ENCODE peak calls at places on chromosomes 16 and 17, in ten cellular contexts. N is A549; J is esophagus squamous epithelium; Q is prostate gland; G is CD8-positive, alpha-beta T cell; B is endothelial cell; E is dorsolateral prefrontal cortex; I is cardiac muscle cell; S is glutamatergic neuron; W is ascending aorta. Z is an unnamed sample.

GRCh38 chr17:63354251-63354650 is 91.9 kb downstream of the CYB561 start:
- DNase-seq in G (no peak), I (peak), S (no peak), B (no peak), E (no peak), W (no peak), N (no peak), J (no peak), Q (no peak), Z (no peak)

GRCh38 chr16:46974352-46974751 is 878 bp upstream of the DNAJA2 start:
- DNase-seq in W (no peak), N (peak), J (no peak), I (peak), Q (no peak), B (no peak), S (no peak), G (no peak), E (no peak), Z (peak)

GRCh38 chr17:50722746-50723145 is 3.3 kb downstream of the LUC7L3 start:
- DNase-seq in I (no peak), B (no peak), G (no peak), E (no peak), Q (no peak), S (no peak), J (no peak), N (no peak), W (no peak), Z (no peak)

GRCh38 chr16:31471875-31472558 is at the start of gene TGFB1I1:
- DNase-seq in W (peak), B (no peak), S (peak), N (peak), I (peak), Q (no peak), G (no peak), J (no peak), E (no peak), Z (peak)

GRCh38 chr17:45408611-45409421 is 23.9 kb downstream of the ARHGAP27 start:
- DNase-seq in J (no peak), Q (no peak), G (no peak), S (no peak), I (no peak), E (no peak), N (no peak), W (no peak), B (no peak), Z (no peak)

GRCh38 chr17:6623941-6624340 is 16.6 kb downstream of the KIAA0753 start:
- DNase-seq in Q (no peak), E (no peak), N (no peak), G (no peak), J (no peak), I (no peak), W (no peak), B (no peak), S (no peak), Z (no peak)

GRCh38 chr17:40017422-40018080 is 2.3 kb downstream of the CSF3 start:
- DNase-seq in G (no peak), Q (no peak), J (no peak), N (no peak), W (no peak), E (no peak), I (peak), B (no peak), S (no peak), Z (no peak)

GRCh38 chr17:75152971-75153853 is 1.1 kb downstream of the JPT1 start:
- DNase-seq in J (no peak), I (peak), W (no peak), S (peak), E (no peak), Q (peak), N (peak), B (peak), G (no peak), Z (peak)

GRCh38 chr16:72367841-72368240 is 195.9 kb upstream of the PMFBP1 start:
- DNase-seq in E (no peak), I (no peak), J (no peak), Q (no peak), N (no peak), B (no peak), G (no peak), W (no peak), S (no peak), Z (no peak)

GRCh38 chr17:2723997-2724782 is 12.6 kb upstream of the CLUH start:
- DNase-seq in N (no peak), S (peak), I (no peak), B (peak), W (no peak), Q (no peak), J (no peak), E (no peak), G (no peak), Z (no peak)

GRCh38 chr16:56279132-56279531 is 87.8 kb downstream of the GNAO1 start:
- DNase-seq in G (peak), I (no peak), B (no peak), N (no peak), J (no peak), E (peak), Q (no peak), S (no peak), W (no peak), Z (no peak)

GRCh38 chr16:56275076-56275475 is 83.8 kb downstream of the GNAO1 start:
- DNase-seq in S (no peak), I (no peak), G (no peak), E (no peak), B (no peak), W (no peak), J (no peak), Q (no peak), N (no peak), Z (no peak)

GRCh38 chr16:56275801-56276200 is 84.5 kb downstream of the GNAO1 start:
- DNase-seq in E (peak), Q (no peak), G (no peak), I (no peak), J (no peak), B (no peak), W (no peak), S (no peak), N (no peak), Z (no peak)

GRCh38 chr16:56278196-56278855 is 87.0 kb downstream of the GNAO1 start:
- DNase-seq in I (no peak), W (no peak), J (no peak), N (no peak), B (no peak), S (no peak), G (no peak), Q (no peak), E (peak), Z (no peak)

DNA sequence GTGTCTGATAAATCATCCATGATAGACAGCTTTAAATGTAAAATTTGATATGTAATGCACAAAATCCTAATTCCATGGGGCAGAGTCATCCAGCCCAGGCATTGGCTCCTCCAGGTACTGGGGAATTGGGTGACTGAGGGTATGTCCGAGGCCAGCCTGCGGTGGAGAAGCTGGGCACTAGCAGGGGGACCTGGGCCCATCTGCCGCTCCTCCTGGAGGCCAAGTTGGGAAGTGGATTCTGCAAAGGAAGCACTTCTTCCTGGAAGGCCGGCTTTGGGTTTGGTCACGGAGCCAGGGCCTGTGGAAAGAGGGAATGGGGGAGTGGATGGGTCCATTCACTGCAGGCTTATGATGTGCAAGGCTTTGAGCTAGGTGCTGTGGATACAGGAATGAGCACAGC is 85.8 kb downstream of the GNAO1 start:
- DNase-seq in N (peak), W (no peak), B (peak), Q (no peak), J (no peak), E (peak), G (no peak), I (no peak), S (peak), Z (no peak)
- TF ChIP-seq CTCF in N (no peak), W (no peak), B (peak), Q (no peak), J (no peak), E (no peak), G (no peak), I (peak), S (peak), Z (no peak)

GRCh38 chr17:31004160-31004559 is 33.3 kb downstream of the RNF135 start:
- DNase-seq in S (no peak), W (no peak), J (no peak), G (no peak), E (no peak), I (no peak), Q (no peak), N (no peak), B (no peak), Z (no peak)

GRCh38 chr17:31013844-31014243 is 43.0 kb downstream of the RNF135 start:
- DNase-seq in W (no peak), G (no peak), Q (no peak), B (no peak), E (no peak), S (no peak), N (no peak), I (no peak), J (no peak), Z (no peak)

GRCh38 chr17:31003225-31003866 is 32.5 kb downstream of the RNF135 start:
- DNase-seq in B (no peak), W (no peak), I (no peak), E (no peak), G (no peak), J (no peak), Q (no peak), N (no peak), S (no peak), Z (no peak)

GRCh38 chr17:31007695-31008373 is 37.0 kb downstream of the RNF135 start:
- DNase-seq in I (no peak), J (no peak), N (no peak), E (no peak), G (no peak), S (no peak), B (no peak), W (no peak), Q (no peak), Z (peak)

GRCh38 chr17:31008374-31009035 is 37.7 kb downstream of the RNF135 start:
- DNase-seq in E (peak), G (peak), N (no peak), W (peak), J (no peak), Q (peak), S (peak), B (peak), I (peak), Z (peak)
- TF ChIP-seq CTCF in E (no peak), G (no peak), N (no peak), W (no peak), J (no peak), Q (peak), S (no peak), B (no peak), I (no peak), Z (no peak)

GRCh38 chr17:38604479-38605229 is 1.1 kb downstream of the SRCIN1 start:
- DNase-seq in J (no peak), S (peak), G (no peak), I (no peak), N (peak), B (peak), Q (no peak), W (no peak), E (peak), Z (peak)
- TF ChIP-seq CTCF in J (no peak), S (peak), G (no peak), I (no peak), N (peak), B (no peak), Q (no peak), W (no peak), E (no peak), Z (peak)

DNA sequence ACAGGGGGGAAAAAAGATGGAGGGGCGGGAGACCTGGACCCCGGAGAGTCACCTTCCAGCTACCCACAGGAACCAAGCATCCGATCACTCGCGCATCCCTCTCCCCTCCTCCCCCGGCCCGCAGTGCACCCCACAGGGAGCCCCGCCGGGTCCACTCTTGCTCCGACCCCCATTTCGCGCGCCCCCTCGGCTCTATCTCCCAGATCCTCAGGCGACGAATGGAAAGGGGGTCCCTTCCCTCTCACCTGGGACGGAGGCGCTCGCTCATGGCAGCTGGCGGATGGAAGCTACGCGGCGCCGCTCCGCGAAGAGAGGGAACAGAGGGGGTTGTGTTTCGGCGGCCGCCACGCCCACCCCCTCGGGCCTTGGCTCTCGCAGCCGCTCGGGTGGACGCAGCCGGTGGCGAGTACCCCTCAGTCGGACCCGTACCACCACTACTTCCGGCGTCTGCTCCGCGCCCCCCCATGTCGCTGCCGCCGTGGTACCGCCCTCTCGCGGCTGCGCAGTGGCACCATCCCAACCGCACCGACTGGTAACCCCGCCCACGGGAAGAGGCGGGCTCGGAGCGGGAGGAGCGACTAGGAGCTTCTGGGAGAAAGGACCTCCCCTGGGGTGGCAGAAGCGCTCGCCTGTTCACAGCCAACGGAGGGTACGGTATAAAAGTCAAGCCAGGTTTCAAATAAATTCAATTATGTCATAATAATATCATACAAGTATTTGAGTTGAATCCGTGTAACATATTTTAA is 29.7 kb downstream of the CPSF4L start:
- DNase-seq in N (peak), I (peak), B (peak), J (peak), Q (peak), S (peak), G (peak), W (peak), E (peak), Z (peak)
- TF ChIP-seq CTCF in N (no peak), I (peak), B (no peak), J (peak), Q (peak), S (peak), G (no peak), W (peak), E (peak), Z (no peak)

GRCh38 chr17:10313037-10313672 is 59.7 kb downstream of the MYH13 start:
- DNase-seq in J (no peak), G (no peak), B (no peak), N (no peak), W (no peak), S (no peak), E (no peak), Q (no peak), I (no peak), Z (no peak)
- TF ChIP-seq CTCF in J (no peak), G (no peak), B (no peak), N (no peak), W (no peak), S (no peak), E (no peak), Q (no peak), I (no peak), Z (no peak)

Z was measured in GM13977.